ENCODE peak calls at places on chromosome 6, in seven cellular contexts. One of them, this sample, is unnamed.

GRCh38 chr6:41167173-41167963 is 4.5 kb upstream of the TREM2 start:
- DNase-seq in KBM-7: no peak
- DNase-seq in ELF-1: peak
- DNase-seq in Daoy: no peak
- DNase-seq in thoracic aorta: no peak
- DNase-seq in EH: peak
- DNase-seq in ACHN: peak
- DNase-seq in this sample: peak

GRCh38 chr6:79494841-79495240 is 42.4 kb downstream of the LCA5 start:
- DNase-seq in KBM-7: no peak
- DNase-seq in ELF-1: peak
- DNase-seq in Daoy: no peak
- DNase-seq in thoracic aorta: no peak
- DNase-seq in EH: no peak
- DNase-seq in ACHN: no peak
- DNase-seq in this sample: no peak

GRCh38 chr6:131262060-131262459 is 126.8 kb downstream of the AKAP7 start:
- DNase-seq in KBM-7: no peak
- DNase-seq in ELF-1: no peak
- DNase-seq in Daoy: no peak
- DNase-seq in thoracic aorta: no peak
- DNase-seq in EH: no peak
- DNase-seq in ACHN: no peak
- DNase-seq in this sample: no peak

GRCh38 chr6:32153252-32153834 is 598 bp upstream of the PPT2 start:
- DNase-seq in KBM-7: no peak
- DNase-seq in ELF-1: peak
- DNase-seq in Daoy: peak
- DNase-seq in thoracic aorta: no peak
- DNase-seq in EH: peak
- DNase-seq in ACHN: peak
- DNase-seq in this sample: no peak

GRCh38 chr6:38177885-38178583 is 358.5 kb downstream of the ZFAND3 start:
- DNase-seq in KBM-7: no peak
- DNase-seq in ELF-1: no peak
- DNase-seq in Daoy: no peak
- DNase-seq in thoracic aorta: no peak
- DNase-seq in EH: no peak
- DNase-seq in ACHN: no peak
- DNase-seq in this sample: no peak

GRCh38 chr6:104166055-104166668 is 693.6 kb downstream of the HACE1 start:
- DNase-seq in KBM-7: no peak
- DNase-seq in ELF-1: no peak
- DNase-seq in Daoy: no peak
- DNase-seq in thoracic aorta: no peak
- DNase-seq in EH: no peak
- DNase-seq in ACHN: no peak
- DNase-seq in this sample: no peak

GRCh38 chr6:115514656-115515055 is 546.0 kb downstream of the FRK start:
- DNase-seq in KBM-7: no peak
- DNase-seq in ELF-1: no peak
- DNase-seq in Daoy: no peak
- DNase-seq in thoracic aorta: no peak
- DNase-seq in EH: peak
- DNase-seq in ACHN: no peak
- DNase-seq in this sample: peak

GRCh38 chr6:118859517-118860064 is 34.4 kb upstream of the ASF1A start:
- DNase-seq in KBM-7: peak
- DNase-seq in ELF-1: no peak
- DNase-seq in Daoy: no peak
- DNase-seq in thoracic aorta: no peak
- DNase-seq in EH: no peak
- DNase-seq in ACHN: no peak
- DNase-seq in this sample: no peak

GRCh38 chr6:123415844-123416468 is 220.8 kb downstream of the TRDN start:
- DNase-seq in KBM-7: peak
- DNase-seq in ELF-1: peak
- DNase-seq in Daoy: peak
- DNase-seq in thoracic aorta: no peak
- DNase-seq in EH: peak
- DNase-seq in ACHN: peak
- DNase-seq in this sample: peak

GRCh38 chr6:56480246-56480645 is 162.4 kb downstream of the DST start:
- DNase-seq in KBM-7: no peak
- DNase-seq in ELF-1: no peak
- DNase-seq in Daoy: no peak
- DNase-seq in thoracic aorta: no peak
- DNase-seq in EH: no peak
- DNase-seq in ACHN: no peak
- DNase-seq in this sample: no peak

GRCh38 chr6:66161546-66162108 is 454.6 kb upstream of the EYS start:
- DNase-seq in KBM-7: peak
- DNase-seq in ELF-1: no peak
- DNase-seq in Daoy: no peak
- DNase-seq in thoracic aorta: no peak
- DNase-seq in EH: no peak
- DNase-seq in ACHN: no peak
- DNase-seq in this sample: no peak

GRCh38 chr6:15252205-15252604 is 6.3 kb downstream of the JARID2 start:
- DNase-seq in KBM-7: no peak
- DNase-seq in ELF-1: no peak
- DNase-seq in Daoy: no peak
- DNase-seq in thoracic aorta: no peak
- DNase-seq in EH: no peak
- DNase-seq in ACHN: no peak
- DNase-seq in this sample: no peak

GRCh38 chr6:38725414-38726183 is 10.5 kb downstream of the DNAH8 start:
- DNase-seq in KBM-7: peak
- DNase-seq in ELF-1: no peak
- DNase-seq in Daoy: peak
- DNase-seq in thoracic aorta: no peak
- DNase-seq in EH: peak
- DNase-seq in ACHN: no peak
- DNase-seq in this sample: no peak

GRCh38 chr6:1749041-1749440 is 139.3 kb downstream of the FOXC1 start:
- DNase-seq in KBM-7: no peak
- DNase-seq in ELF-1: no peak
- DNase-seq in Daoy: no peak
- DNase-seq in thoracic aorta: no peak
- DNase-seq in EH: no peak
- DNase-seq in ACHN: no peak
- DNase-seq in this sample: no peak

GRCh38 chr6:137219664-137220252 is 573 bp upstream of the IFNGR1 start:
- DNase-seq in KBM-7: no peak
- DNase-seq in ELF-1: no peak
- DNase-seq in Daoy: no peak
- DNase-seq in thoracic aorta: no peak
- DNase-seq in EH: no peak
- DNase-seq in ACHN: no peak
- DNase-seq in this sample: no peak

GRCh38 chr6:32622545-32623401 is 14.4 kb upstream of the HLA-DQA1 start:
- DNase-seq in KBM-7: peak
- DNase-seq in ELF-1: peak
- DNase-seq in Daoy: peak
- DNase-seq in thoracic aorta: no peak
- DNase-seq in EH: peak
- DNase-seq in ACHN: peak
- DNase-seq in this sample: peak

GRCh38 chr6:11009353-11009752 is 34.8 kb downstream of the ELOVL2 start:
- DNase-seq in KBM-7: no peak
- DNase-seq in ELF-1: peak
- DNase-seq in Daoy: peak
- DNase-seq in thoracic aorta: no peak
- DNase-seq in EH: peak
- DNase-seq in ACHN: peak
- DNase-seq in this sample: peak

This sample was measured in GM03348.